ENCODE peak calls at places on chromosomes 7 and 10, in eight cellular contexts. One of them, this sample, is unnamed.

GRCh38 chr7:116582164-116582732 is 57.4 kb downstream of the CAV1 start:
- DNase-seq in brain microvascular endothelial cell: peak; percentile 61
- DNase-seq in CD8-positive, alpha-beta memory T cell: no peak
- DNase-seq in effector memory CD4-positive, alpha-beta T cell: no peak
- DNase-seq in neural progenitor cell: no peak
- DNase-seq in HepG2: no peak
- DNase-seq in BJ: no peak
- DNase-seq in spleen: no peak
- DNase-seq in this sample: no peak

GRCh38 chr7:24457215-24457549 is 116.1 kb upstream of the PALS2 start:
- DNase-seq in brain microvascular endothelial cell: no peak
- DNase-seq in CD8-positive, alpha-beta memory T cell: no peak
- DNase-seq in effector memory CD4-positive, alpha-beta T cell: no peak
- DNase-seq in neural progenitor cell: no peak
- DNase-seq in HepG2: no peak
- DNase-seq in BJ: no peak
- DNase-seq in spleen: no peak
- DNase-seq in this sample: no peak

GRCh38 chr10:110010076-110011069 is 2.6 kb downstream of the ADD3 start:
- DNase-seq in brain microvascular endothelial cell: no peak
- DNase-seq in CD8-positive, alpha-beta memory T cell: peak; percentile 89
- DNase-seq in effector memory CD4-positive, alpha-beta T cell: peak; percentile 54
- DNase-seq in neural progenitor cell: no peak
- DNase-seq in HepG2: peak; percentile 27
- DNase-seq in BJ: no peak
- DNase-seq in spleen: no peak
- DNase-seq in this sample: no peak

GRCh38 chr7:45647426-45647825 is 73.3 kb downstream of the ADCY1 start:
- DNase-seq in brain microvascular endothelial cell: no peak
- DNase-seq in CD8-positive, alpha-beta memory T cell: no peak
- DNase-seq in effector memory CD4-positive, alpha-beta T cell: no peak
- DNase-seq in neural progenitor cell: no peak
- DNase-seq in HepG2: no peak
- DNase-seq in BJ: no peak
- DNase-seq in spleen: no peak
- DNase-seq in this sample: no peak

GRCh38 chr7:138257459-138258193 is 181.4 kb downstream of the AKR1D1 start:
- DNase-seq in brain microvascular endothelial cell: peak; percentile 91
- DNase-seq in CD8-positive, alpha-beta memory T cell: no peak
- DNase-seq in effector memory CD4-positive, alpha-beta T cell: no peak
- DNase-seq in neural progenitor cell: no peak
- DNase-seq in HepG2: peak; percentile 99
- DNase-seq in BJ: no peak
- DNase-seq in spleen: no peak
- DNase-seq in this sample: peak; percentile 20

GRCh38 chr7:158777793-158778192 is 51.5 kb downstream of the ESYT2 start:
- DNase-seq in brain microvascular endothelial cell: no peak
- DNase-seq in CD8-positive, alpha-beta memory T cell: no peak
- DNase-seq in effector memory CD4-positive, alpha-beta T cell: no peak
- DNase-seq in neural progenitor cell: no peak
- DNase-seq in HepG2: no peak
- DNase-seq in BJ: no peak
- DNase-seq in spleen: no peak
- DNase-seq in this sample: no peak

GRCh38 chr7:150379590-150380379 is 655 bp downstream of the ZNF775 start:
- DNase-seq in brain microvascular endothelial cell: no peak
- DNase-seq in CD8-positive, alpha-beta memory T cell: no peak
- DNase-seq in effector memory CD4-positive, alpha-beta T cell: no peak
- DNase-seq in neural progenitor cell: peak; percentile 32
- DNase-seq in HepG2: no peak
- DNase-seq in BJ: no peak
- DNase-seq in spleen: no peak
- DNase-seq in this sample: no peak

GRCh38 chr7:80410081-80410480 is 101.8 kb downstream of the GNAT3 start:
- DNase-seq in brain microvascular endothelial cell: peak; percentile 27
- DNase-seq in CD8-positive, alpha-beta memory T cell: no peak
- DNase-seq in effector memory CD4-positive, alpha-beta T cell: no peak
- DNase-seq in neural progenitor cell: peak; percentile 8
- DNase-seq in HepG2: no peak
- DNase-seq in BJ: no peak
- DNase-seq in spleen: no peak
- DNase-seq in this sample: peak; percentile 72

GRCh38 chr10:118950190-118950658 is 79.3 kb upstream of the NANOS1 start:
- DNase-seq in brain microvascular endothelial cell: no peak
- DNase-seq in CD8-positive, alpha-beta memory T cell: no peak
- DNase-seq in effector memory CD4-positive, alpha-beta T cell: no peak
- DNase-seq in neural progenitor cell: no peak
- DNase-seq in HepG2: no peak
- DNase-seq in BJ: no peak
- DNase-seq in spleen: no peak
- DNase-seq in this sample: peak; percentile 67

GRCh38 chr10:69573056-69573806 is at the start of gene NEUROG3:
- DNase-seq in brain microvascular endothelial cell: no peak
- DNase-seq in CD8-positive, alpha-beta memory T cell: no peak
- DNase-seq in effector memory CD4-positive, alpha-beta T cell: no peak
- DNase-seq in neural progenitor cell: peak; percentile 65
- DNase-seq in HepG2: no peak
- DNase-seq in BJ: no peak
- DNase-seq in spleen: no peak
- DNase-seq in this sample: no peak
- H3K4me3 ChIP-seq in brain microvascular endothelial cell: no peak within 1 kb of the TSS
- H3K4me3 ChIP-seq in CD8-positive, alpha-beta memory T cell: peak within 1 kb of the TSS; percentile 45
- H3K4me3 ChIP-seq in effector memory CD4-positive, alpha-beta T cell: peak within 1 kb of the TSS; percentile 62
- H3K4me3 ChIP-seq in neural progenitor cell: peak within 1 kb of the TSS; percentile 38
- H3K4me3 ChIP-seq in HepG2: no peak within 1 kb of the TSS
- H3K4me3 ChIP-seq in BJ: no peak within 1 kb of the TSS
- H3K4me3 ChIP-seq in spleen: peak within 1 kb of the TSS; percentile 16
- H3K4me3 ChIP-seq in this sample: no peak within 1 kb of the TSS

GRCh38 chr7:99398891-99399445 is 9.4 kb downstream of the PDAP1 start:
- DNase-seq in brain microvascular endothelial cell: no peak
- DNase-seq in CD8-positive, alpha-beta memory T cell: no peak
- DNase-seq in effector memory CD4-positive, alpha-beta T cell: no peak
- DNase-seq in neural progenitor cell: no peak
- DNase-seq in HepG2: no peak
- DNase-seq in BJ: no peak
- DNase-seq in spleen: no peak
- DNase-seq in this sample: no peak
- H3K36me3 ChIP-seq in brain microvascular endothelial cell: peaks cover 87% of the 10 kb centered on the region
- H3K36me3 ChIP-seq in CD8-positive, alpha-beta memory T cell: peaks cover 64% of the 10 kb centered on the region
- H3K36me3 ChIP-seq in effector memory CD4-positive, alpha-beta T cell: peaks cover 65% of the 10 kb centered on the region
- H3K36me3 ChIP-seq in neural progenitor cell: no peaks in the 10 kb centered on the region
- H3K36me3 ChIP-seq in HepG2: peaks cover 39% of the 10 kb centered on the region
- H3K36me3 ChIP-seq in BJ: peaks cover 42% of the 10 kb centered on the region
- H3K36me3 ChIP-seq in spleen: peaks cover 100% of the 10 kb centered on the region
- H3K36me3 ChIP-seq in this sample: peaks cover 40% of the 10 kb centered on the region

DNA sequence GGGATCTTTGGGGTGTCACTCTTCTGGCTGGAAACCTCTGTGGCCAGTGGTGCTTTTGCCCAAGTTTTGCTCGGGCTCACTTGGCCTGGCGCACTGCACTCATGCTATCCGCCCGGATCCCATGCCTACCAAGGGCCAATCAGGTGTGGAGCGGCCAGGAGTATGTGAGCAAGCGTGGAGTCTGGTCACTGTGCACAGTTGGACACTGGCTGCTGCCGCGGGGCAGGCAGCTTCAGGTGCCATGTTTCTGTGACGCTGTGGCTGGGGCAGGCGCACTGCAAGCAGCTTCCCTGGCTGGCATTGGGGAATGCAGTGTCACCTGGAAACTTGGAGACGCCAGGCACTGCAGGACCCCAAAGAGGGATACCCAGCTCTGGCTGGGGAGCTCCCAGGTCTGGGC is 45.3 kb downstream of the NEUROG3 start:
- DNase-seq in brain microvascular endothelial cell: no peak
- DNase-seq in CD8-positive, alpha-beta memory T cell: no peak
- DNase-seq in effector memory CD4-positive, alpha-beta T cell: no peak
- DNase-seq in neural progenitor cell: no peak
- DNase-seq in HepG2: no peak
- DNase-seq in BJ: no peak
- DNase-seq in spleen: no peak
- DNase-seq in this sample: no peak
- H3K4me3 ChIP-seq in brain microvascular endothelial cell: no peak overlapping the region
- H3K4me3 ChIP-seq in CD8-positive, alpha-beta memory T cell: no peak overlapping the region
- H3K4me3 ChIP-seq in effector memory CD4-positive, alpha-beta T cell: no peak overlapping the region
- H3K4me3 ChIP-seq in neural progenitor cell: no peak overlapping the region
- H3K4me3 ChIP-seq in HepG2: no peak overlapping the region
- H3K4me3 ChIP-seq in BJ: no peak overlapping the region
- H3K4me3 ChIP-seq in spleen: no peak overlapping the region
- H3K4me3 ChIP-seq in this sample: no peak overlapping the region

GRCh38 chr10:80150172-80150571 is 17.6 kb downstream of the PLAC9 start:
- DNase-seq in brain microvascular endothelial cell: no peak
- DNase-seq in CD8-positive, alpha-beta memory T cell: no peak
- DNase-seq in effector memory CD4-positive, alpha-beta T cell: no peak
- DNase-seq in neural progenitor cell: no peak
- DNase-seq in HepG2: no peak
- DNase-seq in BJ: no peak
- DNase-seq in spleen: no peak
- DNase-seq in this sample: no peak

GRCh38 chr10:80148166-80148805 is 15.8 kb downstream of the PLAC9 start:
- DNase-seq in brain microvascular endothelial cell: no peak
- DNase-seq in CD8-positive, alpha-beta memory T cell: no peak
- DNase-seq in effector memory CD4-positive, alpha-beta T cell: no peak
- DNase-seq in neural progenitor cell: no peak
- DNase-seq in HepG2: no peak
- DNase-seq in BJ: no peak
- DNase-seq in spleen: peak; percentile 57
- DNase-seq in this sample: no peak

GRCh38 chr10:80152820-80153219 is 20.3 kb downstream of the PLAC9 start:
- DNase-seq in brain microvascular endothelial cell: no peak
- DNase-seq in CD8-positive, alpha-beta memory T cell: no peak
- DNase-seq in effector memory CD4-positive, alpha-beta T cell: no peak
- DNase-seq in neural progenitor cell: no peak
- DNase-seq in HepG2: no peak
- DNase-seq in BJ: no peak
- DNase-seq in spleen: no peak
- DNase-seq in this sample: no peak

GRCh38 chr10:80146918-80147317 is 14.4 kb downstream of the PLAC9 start:
- DNase-seq in brain microvascular endothelial cell: no peak
- DNase-seq in CD8-positive, alpha-beta memory T cell: no peak
- DNase-seq in effector memory CD4-positive, alpha-beta T cell: no peak
- DNase-seq in neural progenitor cell: no peak
- DNase-seq in HepG2: no peak
- DNase-seq in BJ: no peak
- DNase-seq in spleen: no peak
- DNase-seq in this sample: no peak

GRCh38 chr10:80149123-80149522 is 16.6 kb downstream of the PLAC9 start:
- DNase-seq in brain microvascular endothelial cell: no peak
- DNase-seq in CD8-positive, alpha-beta memory T cell: no peak
- DNase-seq in effector memory CD4-positive, alpha-beta T cell: no peak
- DNase-seq in neural progenitor cell: no peak
- DNase-seq in HepG2: no peak
- DNase-seq in BJ: no peak
- DNase-seq in spleen: no peak
- DNase-seq in this sample: no peak
- H3K36me3 ChIP-seq in brain microvascular endothelial cell: peaks cover 37% of the 10 kb centered on the region
- H3K36me3 ChIP-seq in CD8-positive, alpha-beta memory T cell: peaks cover 14% of the 10 kb centered on the region
- H3K36me3 ChIP-seq in effector memory CD4-positive, alpha-beta T cell: peaks cover 38% of the 10 kb centered on the region
- H3K36me3 ChIP-seq in neural progenitor cell: no peaks in the 10 kb centered on the region
- H3K36me3 ChIP-seq in HepG2: no peaks in the 10 kb centered on the region
- H3K36me3 ChIP-seq in BJ: peaks cover 23% of the 10 kb centered on the region
- H3K36me3 ChIP-seq in spleen: peaks cover 67% of the 10 kb centered on the region
- H3K36me3 ChIP-seq in this sample: peaks cover 10% of the 10 kb centered on the region

GRCh38 chr7:66099551-66100407 is 14.9 kb upstream of the CRCP start:
- DNase-seq in brain microvascular endothelial cell: peak; percentile 74
- DNase-seq in CD8-positive, alpha-beta memory T cell: peak; percentile 20
- DNase-seq in effector memory CD4-positive, alpha-beta T cell: peak; percentile 8
- DNase-seq in neural progenitor cell: peak; percentile 73
- DNase-seq in HepG2: no peak
- DNase-seq in BJ: peak; percentile 61
- DNase-seq in spleen: peak; percentile 81
- DNase-seq in this sample: peak; percentile 90

GRCh38 chr7:66100408-66101050 is 14.1 kb upstream of the CRCP start:
- DNase-seq in brain microvascular endothelial cell: no peak
- DNase-seq in CD8-positive, alpha-beta memory T cell: no peak
- DNase-seq in effector memory CD4-positive, alpha-beta T cell: no peak
- DNase-seq in neural progenitor cell: no peak
- DNase-seq in HepG2: no peak
- DNase-seq in BJ: no peak
- DNase-seq in spleen: no peak
- DNase-seq in this sample: no peak

GRCh38 chr7:66095010-66095409 is 19.4 kb downstream of the ASL start:
- DNase-seq in brain microvascular endothelial cell: no peak
- DNase-seq in CD8-positive, alpha-beta memory T cell: no peak
- DNase-seq in effector memory CD4-positive, alpha-beta T cell: no peak
- DNase-seq in neural progenitor cell: no peak
- DNase-seq in HepG2: no peak
- DNase-seq in BJ: no peak
- DNase-seq in spleen: no peak
- DNase-seq in this sample: no peak

DNA sequence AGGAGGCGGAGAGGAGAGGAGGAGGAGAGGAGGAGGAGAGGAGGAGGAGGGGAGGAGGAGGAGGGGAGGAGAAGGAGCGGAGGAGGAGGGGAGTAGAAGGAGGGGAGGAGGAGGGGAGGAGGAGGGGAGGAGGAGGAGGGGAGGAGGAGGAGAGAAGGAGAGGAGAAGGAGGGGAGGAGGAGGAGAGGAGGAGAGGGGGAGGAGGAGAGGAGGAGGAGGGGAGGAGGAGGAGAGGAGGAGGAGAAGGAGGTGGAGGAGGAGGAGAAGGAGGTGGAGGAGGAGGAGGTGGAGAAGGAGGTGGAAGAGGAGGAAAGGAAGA is 15.5 kb upstream of the CRCP start:
- DNase-seq in brain microvascular endothelial cell: no peak
- DNase-seq in CD8-positive, alpha-beta memory T cell: no peak
- DNase-seq in effector memory CD4-positive, alpha-beta T cell: no peak
- DNase-seq in neural progenitor cell: no peak
- DNase-seq in HepG2: no peak
- DNase-seq in BJ: no peak
- DNase-seq in spleen: no peak
- DNase-seq in this sample: no peak
- H3K4me3 ChIP-seq in brain microvascular endothelial cell: no peak overlapping the region
- H3K4me3 ChIP-seq in CD8-positive, alpha-beta memory T cell: no peak overlapping the region
- H3K4me3 ChIP-seq in effector memory CD4-positive, alpha-beta T cell: no peak overlapping the region
- H3K4me3 ChIP-seq in neural progenitor cell: no peak overlapping the region
- H3K4me3 ChIP-seq in HepG2: no peak overlapping the region
- H3K4me3 ChIP-seq in BJ: peak overlapping the region; percentile 32
- H3K4me3 ChIP-seq in spleen: no peak overlapping the region
- H3K4me3 ChIP-seq in this sample: no peak overlapping the region

DNA sequence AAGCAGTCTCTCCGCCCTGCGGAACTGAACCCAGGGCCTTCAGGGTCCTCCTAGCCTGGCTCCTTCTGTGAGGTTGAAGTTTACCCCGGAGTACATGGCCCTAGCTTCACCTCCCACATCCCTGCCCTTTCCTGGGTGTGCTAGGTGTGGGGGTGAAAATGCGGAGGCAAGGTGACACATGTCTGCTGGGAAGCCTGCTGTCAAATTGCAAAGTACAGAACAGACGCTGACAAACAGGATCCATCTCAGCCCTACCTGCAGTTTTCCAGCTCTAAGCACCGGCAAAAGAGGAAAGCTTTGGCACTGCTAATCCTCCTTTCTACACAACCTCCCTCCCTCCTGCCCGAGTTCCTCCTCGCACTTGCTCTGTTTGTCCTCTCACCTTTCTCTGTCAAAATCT is 14.5 kb upstream of the GPR15LG start:
- DNase-seq in brain microvascular endothelial cell: no peak
- DNase-seq in CD8-positive, alpha-beta memory T cell: no peak
- DNase-seq in effector memory CD4-positive, alpha-beta T cell: no peak
- DNase-seq in neural progenitor cell: no peak
- DNase-seq in HepG2: no peak
- DNase-seq in BJ: no peak
- DNase-seq in spleen: no peak
- DNase-seq in this sample: peak; percentile 29
- H3K36me3 ChIP-seq in brain microvascular endothelial cell: peaks cover 5% of the 10 kb centered on the region
- H3K36me3 ChIP-seq in CD8-positive, alpha-beta memory T cell: no peaks in the 10 kb centered on the region
- H3K36me3 ChIP-seq in effector memory CD4-positive, alpha-beta T cell: peaks cover under 1% of the 10 kb centered on the region
- H3K36me3 ChIP-seq in neural progenitor cell: no peaks in the 10 kb centered on the region
- H3K36me3 ChIP-seq in HepG2: no peaks in the 10 kb centered on the region
- H3K36me3 ChIP-seq in BJ: peaks cover 2% of the 10 kb centered on the region
- H3K36me3 ChIP-seq in spleen: peaks cover 16% of the 10 kb centered on the region
- H3K36me3 ChIP-seq in this sample: peaks cover 1% of the 10 kb centered on the region